ENCODE peak calls at places on chromosome 22, in six cellular contexts. A, P, K, J, M and L are unnamed samples.

GRCh38 chr22:23414727-23415489 is 165.2 kb downstream of the IGLL1 start:
- DNase-seq in P (no peak), M (no peak), A (peak), J (no peak), K (no peak), L (no peak)

GRCh38 chr22:44311855-44312170 is 938 bp downstream of the SHISAL1 start:
- DNase-seq in P (peak), A (no peak), K (peak), J (no peak), M (no peak), L (no peak)

GRCh38 chr22:35684270-35684700 is 33.4 kb upstream of the APOL5 start:
- DNase-seq in M (peak), A (no peak), P (peak), K (no peak), J (peak), L (no peak)

GRCh38 chr22:29128891-29129643 is 56.2 kb downstream of the KREMEN1 start:
- DNase-seq in M (no peak), P (no peak), J (no peak), K (no peak), A (no peak), L (no peak)

GRCh38 chr22:30920407-30920806 is 48.2 kb downstream of the MORC2 start:
- DNase-seq in K (peak), J (peak), A (peak), P (peak), M (peak), L (peak)

GRCh38 chr22:21972293-21972779 is 10.3 kb downstream of the TOP3B start:
- DNase-seq in P (peak), M (no peak), J (no peak), K (no peak), A (no peak), L (no peak)

GRCh38 chr22:23836281-23836680 is 2.5 kb downstream of the DERL3 start:
- DNase-seq in M (no peak), A (peak), J (no peak), K (no peak), P (no peak), L (no peak)

GRCh38 chr22:31233001-31233400 is 20.9 kb downstream of the LIMK2 start:
- DNase-seq in P (no peak), J (no peak), K (no peak), A (no peak), M (no peak), L (no peak)

GRCh38 chr22:22111267-22111751 is 128.7 kb upstream of the TOP3B start:
- DNase-seq in A (no peak), J (no peak), M (no peak), P (peak), K (peak), L (no peak)

GRCh38 chr22:30602049-30602448 is 4.9 kb upstream of the TCN2 start:
- DNase-seq in A (no peak), K (peak), J (no peak), P (peak), M (peak), L (no peak)

GRCh38 chr22:32791056-32791455 is 10.4 kb upstream of the TIMP3 start:
- DNase-seq in A (no peak), P (no peak), M (no peak), J (no peak), K (no peak), L (no peak)

GRCh38 chr22:50136431-50137047 is 34.0 kb upstream of the PANX2 start:
- DNase-seq in M (no peak), K (peak), J (no peak), P (peak), A (no peak), L (no peak)

GRCh38 chr22:17924735-17925727 is 99.3 kb downstream of the MICAL3 start:
- DNase-seq in A (no peak), K (peak), P (peak), M (no peak), J (no peak), L (no peak)

GRCh38 chr22:23862103-23862502 is 4.4 kb downstream of the SLC2A11 start:
- DNase-seq in A (peak), K (peak), M (peak), J (no peak), P (peak), L (no peak)

GRCh38 chr22:20653012-20653794 is 120.7 kb upstream of the SERPIND1 start:
- DNase-seq in K (no peak), J (no peak), A (no peak), M (no peak), P (no peak), L (no peak)

GRCh38 chr22:41301085-41302015 is at the start of gene ZC3H7B:
- DNase-seq in A (peak), P (peak), M (peak), K (peak), J (peak), L (peak)

GRCh38 chr22:25626146-25626992 is 61.9 kb downstream of the GRK3 start:
- DNase-seq in P (no peak), K (no peak), M (no peak), J (no peak), A (no peak), L (no peak)

GRCh38 chr22:30783021-30783420 is 88.3 kb downstream of the OSBP2 start:
- DNase-seq in K (no peak), J (no peak), A (no peak), M (no peak), P (no peak), L (no peak)

GRCh38 chr22:38656256-38657148 is at the start of the genes CBY1 and FAM227A:
- DNase-seq in M (peak), K (peak), P (peak), A (peak), J (peak), L (peak)

GRCh38 chr22:43515902-43516301 is 104.1 kb downstream of the MPPED1 start:
- DNase-seq in P (no peak), K (no peak), A (no peak), M (no peak), J (no peak), L (no peak)

GRCh38 chr22:17348464-17349103 is 20.7 kb upstream of the CECR2 start:
- DNase-seq in P (no peak), J (no peak), A (no peak), K (no peak), M (no peak), L (no peak)

GRCh38 chr22:32480238-32480637 is 5.6 kb downstream of the FBXO7 start:
- DNase-seq in K (no peak), M (no peak), P (no peak), A (no peak), J (no peak), L (no peak)

GRCh38 chr22:36258750-36259619 is 6.1 kb downstream of the APOL1 start:
- DNase-seq in A (no peak), J (no peak), M (no peak), K (no peak), P (peak), L (no peak)

GRCh38 chr22:50562523-50563409 is at the start of gene SYCE3:
- DNase-seq in M (peak), J (peak), A (peak), P (peak), K (peak), L (peak)

GRCh38 chr22:32079110-32080089 is 36.3 kb downstream of the SLC5A1 start:
- DNase-seq in K (peak), A (no peak), J (no peak), M (peak), P (peak), L (no peak)

GRCh38 chr22:50695421-50696250 is 23.0 kb downstream of the SHANK3 start:
- DNase-seq in J (no peak), P (no peak), M (no peak), A (peak), K (no peak), L (peak)

GRCh38 chr22:44583076-44583760 is 85.2 kb upstream of the RTL6 start:
- DNase-seq in M (no peak), K (peak), A (peak), J (no peak), P (peak), L (peak)

GRCh38 chr22:32255726-32256125 is 579 bp upstream of the SLC5A4 start:
- DNase-seq in P (no peak), K (peak), J (no peak), A (no peak), M (no peak), L (no peak)

GRCh38 chr22:22168190-22168940 is 76.2 kb upstream of the VPREB1 start:
- DNase-seq in A (no peak), K (peak), M (peak), J (no peak), P (peak), L (no peak)

GRCh38 chr22:23204541-23205157 is 24.3 kb downstream of the BCR start:
- DNase-seq in M (peak), J (no peak), P (no peak), A (peak), K (no peak), L (peak)

GRCh38 chr22:29359469-29359868 is 28.9 kb downstream of the AP1B1 start:
- DNase-seq in A (peak), K (no peak), P (peak), J (peak), M (peak), L (peak)

GRCh38 chr22:19062909-19063308 is 59.3 kb downstream of the DGCR2 start:
- DNase-seq in A (peak), P (no peak), J (no peak), M (no peak), K (no peak), L (no peak)

GRCh38 chr22:29116397-29117123 is 43.7 kb downstream of the KREMEN1 start:
- DNase-seq in J (no peak), K (no peak), A (no peak), M (no peak), P (no peak), L (no peak)

GRCh38 chr22:38724926-38725571 is 19.3 kb downstream of the GTPBP1 start:
- DNase-seq in K (peak), M (no peak), J (no peak), P (peak), A (peak), L (peak)

GRCh38 chr22:36197065-36197440 is 4.6 kb downstream of the APOL4 start:
- DNase-seq in P (peak), J (peak), K (no peak), M (peak), A (no peak), L (no peak)

GRCh38 chr22:50542416-50542927 is 3.2 kb upstream of the KLHDC7B start:
- DNase-seq in A (peak), M (peak), J (no peak), P (no peak), K (peak), L (no peak)

GRCh38 chr22:17479129-17479528 is 84.2 kb upstream of the SLC25A18 start:
- DNase-seq in P (no peak), J (no peak), A (no peak), M (no peak), K (no peak), L (no peak)

GRCh38 chr22:30809086-30809485 is 114.4 kb downstream of the OSBP2 start:
- DNase-seq in M (no peak), K (peak), A (no peak), P (no peak), J (no peak), L (no peak)

GRCh38 chr22:19520566-19521305 is 3.5 kb downstream of the CLDN5 start:
- DNase-seq in M (no peak), A (no peak), P (no peak), J (no peak), K (no peak), L (peak)

DNA sequence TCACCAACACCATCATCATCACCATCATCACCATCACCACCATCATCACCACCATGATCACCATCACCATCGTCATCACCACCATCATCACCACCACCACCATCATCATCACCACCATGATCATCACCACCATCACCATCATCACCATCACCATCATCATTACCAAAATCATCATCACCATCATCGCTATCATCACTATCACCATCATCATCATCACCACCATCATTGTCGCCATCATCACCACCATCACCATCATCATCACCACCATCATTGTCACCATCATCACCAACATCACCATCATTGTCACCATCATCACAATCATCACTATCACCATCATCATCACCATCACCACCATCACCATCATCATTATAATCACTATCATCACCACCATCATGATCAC is 893.5 kb downstream of the TBC1D22A start:
- DNase-seq in K (no peak), M (no peak), J (no peak), P (no peak), A (no peak), L (no peak)
- H3K27ac ChIP-seq in K (no peak), M (no peak), J (no peak), P (no peak), A (no peak), L (no peak)

DNA sequence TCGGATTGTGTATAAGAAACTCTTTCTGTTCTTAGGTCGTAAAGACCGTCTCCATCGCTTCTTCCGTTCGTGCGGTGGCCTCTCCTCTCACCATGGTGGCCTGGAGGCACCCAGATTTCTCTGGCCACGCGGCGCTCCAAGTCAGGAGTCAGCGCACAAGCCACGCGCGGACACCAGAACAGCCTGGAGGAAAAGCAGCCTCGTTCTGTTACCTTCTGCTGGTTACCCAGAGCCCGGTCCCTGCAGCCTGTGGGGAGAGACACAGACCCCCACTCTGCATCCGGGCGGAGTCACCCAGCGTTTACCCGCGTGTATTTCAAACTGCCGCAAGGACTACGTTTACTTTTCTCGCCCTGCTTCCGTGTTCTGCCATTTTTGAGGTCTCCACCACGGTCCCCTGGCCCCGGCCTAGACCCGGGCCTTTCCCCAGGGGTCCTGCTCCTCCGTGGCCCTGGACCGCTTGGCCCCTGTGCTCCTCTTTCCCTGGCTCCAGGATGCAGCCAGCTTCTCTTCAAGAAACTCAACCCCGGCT is 776.1 kb downstream of the BRD1 start:
- DNase-seq in M (no peak), K (no peak), A (no peak), P (no peak), J (no peak), L (no peak)
- H3K4me3 ChIP-seq in M (no peak), K (no peak), A (peak), P (no peak), J (peak), L (no peak)

GRCh38 chr22:46084376-46084775 is 66.0 kb upstream of the PPARA start:
- DNase-seq in J (no peak), P (no peak), K (no peak), M (no peak), A (peak), L (no peak)
- H3K27ac ChIP-seq in J (peak), P (no peak), K (peak), M (peak), A (peak), L (peak)

GRCh38 chr22:33986954-33987353 is 66.7 kb upstream of the LARGE1 start:
- DNase-seq in M (no peak), A (no peak), J (no peak), P (no peak), K (no peak), L (no peak)
- H3K4me3 ChIP-seq in M (no peak), A (no peak), J (no peak), P (no peak), K (no peak), L (no peak)

DNA sequence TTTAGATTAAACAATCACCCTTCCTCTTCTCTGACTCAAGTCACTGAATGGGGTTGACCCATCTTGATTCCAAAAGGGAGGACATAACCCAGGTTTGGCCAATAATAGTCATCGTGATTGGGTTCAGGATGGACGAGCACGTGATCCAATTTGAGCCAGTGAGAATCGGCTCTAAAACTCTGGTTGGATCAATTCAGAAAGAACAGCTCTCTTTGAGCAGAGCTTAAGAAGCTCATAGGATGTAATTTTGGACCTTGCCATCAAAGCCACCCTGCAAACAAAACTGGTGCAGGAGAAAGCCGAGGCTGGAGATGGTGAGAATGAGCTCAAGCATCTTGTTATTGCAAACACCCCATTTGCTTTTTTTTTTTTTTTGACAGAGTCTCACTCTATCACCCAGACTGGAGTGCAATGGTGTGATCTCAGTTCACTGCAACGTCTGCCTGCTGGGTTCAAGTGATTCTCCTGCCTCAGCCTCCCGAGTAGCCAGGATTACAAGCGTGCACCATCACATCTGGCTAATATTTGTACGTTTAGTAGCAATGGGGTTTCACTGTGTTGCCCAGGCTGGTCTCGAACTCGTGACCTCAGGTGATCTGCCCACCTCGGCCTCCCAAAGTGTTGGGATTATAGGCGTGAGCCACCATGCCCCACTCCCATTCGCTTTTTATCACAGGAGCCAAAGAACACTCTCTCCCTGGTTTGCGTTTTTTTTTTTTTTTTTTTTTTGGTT is 13.9 kb upstream of the MIAT start:
- DNase-seq in J (no peak), K (no peak), M (no peak), A (no peak), P (no peak), L (no peak)
- H3K27ac ChIP-seq in J (no peak), K (no peak), M (no peak), A (peak), P (no peak), L (no peak)

GRCh38 chr22:40210814-40211213 is 33.1 kb downstream of the TNRC6B start:
- DNase-seq in P (no peak), A (no peak), M (no peak), J (no peak), K (no peak), L (no peak)
- H3K4me3 ChIP-seq in P (no peak), A (no peak), M (no peak), J (no peak), K (no peak), L (no peak)

DNA sequence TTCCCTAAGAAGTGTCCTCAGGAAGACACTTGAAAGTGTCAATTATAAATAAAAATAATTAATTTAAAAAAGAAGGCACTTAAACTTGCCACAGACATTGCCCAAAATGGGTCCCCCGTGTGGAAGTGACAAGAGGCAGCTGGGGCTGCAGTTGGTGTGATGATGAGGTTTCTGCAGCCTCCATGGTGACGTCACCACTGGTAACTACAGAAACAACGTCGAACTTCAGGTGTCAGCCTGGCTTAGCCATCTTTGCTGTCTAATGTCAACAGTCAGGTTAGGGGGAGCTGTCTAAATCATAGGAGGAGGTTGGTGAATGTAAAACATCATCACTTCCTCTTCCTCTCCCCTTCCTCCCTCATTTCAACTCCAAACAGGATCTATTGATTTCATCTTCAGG is 328.6 kb downstream of the MN1 start:
- DNase-seq in J (no peak), M (no peak), A (no peak), P (no peak), K (no peak), L (no peak)
- H3K27ac ChIP-seq in J (no peak), M (no peak), A (no peak), P (no peak), K (peak), L (no peak)

DNA sequence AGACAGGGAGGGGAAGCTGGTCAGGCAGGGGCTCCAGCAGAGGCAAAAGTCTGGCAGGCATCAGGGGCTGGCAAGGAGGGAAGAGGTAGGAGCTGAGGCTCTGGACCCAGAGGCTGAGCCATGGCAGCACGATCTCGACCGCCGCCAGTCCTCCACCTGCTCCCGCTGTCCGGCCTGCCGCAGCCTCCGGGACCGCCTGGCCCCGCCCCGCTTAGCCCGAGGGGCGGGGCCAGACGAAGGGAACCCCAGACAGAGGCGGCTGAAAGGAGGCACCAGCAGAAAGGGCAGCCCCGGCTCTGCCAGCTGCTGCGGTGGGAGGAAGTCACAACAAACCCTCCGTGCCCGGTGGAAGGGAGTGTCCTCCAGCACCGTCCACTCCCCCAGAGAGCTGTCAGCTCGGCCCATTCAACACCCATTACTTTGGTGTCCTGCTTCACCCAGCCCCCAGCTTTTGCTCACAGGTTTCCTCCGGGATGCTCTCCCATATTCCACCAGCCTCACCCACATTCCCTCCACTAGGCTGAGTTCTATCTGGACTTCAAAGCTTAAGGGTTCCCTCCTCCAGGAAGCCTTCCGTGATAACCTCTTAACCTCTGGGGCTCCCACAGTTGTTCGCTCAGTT is at the start of gene MFNG:
- DNase-seq in J (peak), P (peak), M (peak), A (peak), K (peak), L (no peak)
- H3K4me3 ChIP-seq in J (peak), P (no peak), M (no peak), A (peak), K (no peak), L (peak)